ENCODE peak calls at places on chromosomes 13 and 19, in seven cellular contexts. One of them, this sample, is unnamed.

GRCh38 chr13:40477623-40478608 is 188.5 kb downstream of the FOXO1 start:
- DNase-seq in GM23338: no peak
- DNase-seq in cardiac muscle cell: peak
- DNase-seq in coronary artery: peak
- DNase-seq in CD8-positive, alpha-beta T cell: no peak
- DNase-seq in fibroblast of mammary gland: no peak
- DNase-seq in brain microvascular endothelial cell: peak
- DNase-seq in this sample: peak

GRCh38 chr19:33797821-33798633 is 1.4 kb downstream of the KCTD15 start:
- DNase-seq in coronary artery: no peak
- DNase-seq in GM23338: peak
- DNase-seq in cardiac muscle cell: peak
- DNase-seq in fibroblast of mammary gland: no peak
- DNase-seq in CD8-positive, alpha-beta T cell: no peak
- DNase-seq in brain microvascular endothelial cell: no peak
- DNase-seq in this sample: no peak

GRCh38 chr19:10553943-10554381 is 10.3 kb downstream of the ATG4D start:
- DNase-seq in coronary artery: no peak
- DNase-seq in fibroblast of mammary gland: no peak
- DNase-seq in GM23338: no peak
- DNase-seq in cardiac muscle cell: no peak
- DNase-seq in brain microvascular endothelial cell: no peak
- DNase-seq in CD8-positive, alpha-beta T cell: peak
- DNase-seq in this sample: no peak

GRCh38 chr13:27493981-27494380 is 43.6 kb upstream of the MTIF3 start:
- DNase-seq in cardiac muscle cell: peak
- DNase-seq in GM23338: no peak
- DNase-seq in brain microvascular endothelial cell: no peak
- DNase-seq in fibroblast of mammary gland: no peak
- DNase-seq in coronary artery: no peak
- DNase-seq in CD8-positive, alpha-beta T cell: no peak
- DNase-seq in this sample: no peak

GRCh38 chr13:74056829-74057564 is 77.2 kb downstream of the KLF12 start:
- DNase-seq in brain microvascular endothelial cell: no peak
- DNase-seq in coronary artery: no peak
- DNase-seq in GM23338: peak
- DNase-seq in cardiac muscle cell: no peak
- DNase-seq in CD8-positive, alpha-beta T cell: no peak
- DNase-seq in fibroblast of mammary gland: no peak
- DNase-seq in this sample: no peak

GRCh38 chr13:105403065-105403464 is 1132.4 kb downstream of the EFNB2 start:
- DNase-seq in CD8-positive, alpha-beta T cell: no peak
- DNase-seq in GM23338: no peak
- DNase-seq in coronary artery: no peak
- DNase-seq in fibroblast of mammary gland: no peak
- DNase-seq in cardiac muscle cell: peak
- DNase-seq in brain microvascular endothelial cell: no peak
- DNase-seq in this sample: no peak

GRCh38 chr13:60261432-60262351 is 98.0 kb upstream of the DIAPH3 start:
- DNase-seq in fibroblast of mammary gland: no peak
- DNase-seq in GM23338: peak
- DNase-seq in CD8-positive, alpha-beta T cell: no peak
- DNase-seq in cardiac muscle cell: no peak
- DNase-seq in brain microvascular endothelial cell: no peak
- DNase-seq in coronary artery: no peak
- DNase-seq in this sample: no peak

GRCh38 chr19:51889934-51890333 is 2.2 kb upstream of the ZNF577 start:
- DNase-seq in CD8-positive, alpha-beta T cell: no peak
- DNase-seq in cardiac muscle cell: no peak
- DNase-seq in coronary artery: no peak
- DNase-seq in GM23338: no peak
- DNase-seq in fibroblast of mammary gland: no peak
- DNase-seq in brain microvascular endothelial cell: no peak
- DNase-seq in this sample: no peak

GRCh38 chr13:60019119-60019993 is 144.4 kb downstream of the DIAPH3 start:
- DNase-seq in fibroblast of mammary gland: peak
- DNase-seq in cardiac muscle cell: peak
- DNase-seq in GM23338: peak
- DNase-seq in coronary artery: no peak
- DNase-seq in brain microvascular endothelial cell: no peak
- DNase-seq in CD8-positive, alpha-beta T cell: no peak
- DNase-seq in this sample: no peak

GRCh38 chr19:1873524-1874473 is 10.4 kb upstream of the KLF16 start:
- DNase-seq in cardiac muscle cell: no peak
- DNase-seq in CD8-positive, alpha-beta T cell: peak
- DNase-seq in fibroblast of mammary gland: peak
- DNase-seq in coronary artery: no peak
- DNase-seq in GM23338: no peak
- DNase-seq in brain microvascular endothelial cell: no peak
- DNase-seq in this sample: peak

GRCh38 chr19:44754743-44755066 is 6.2 kb downstream of the BCL3 start:
- DNase-seq in GM23338: peak
- DNase-seq in brain microvascular endothelial cell: no peak
- DNase-seq in coronary artery: no peak
- DNase-seq in fibroblast of mammary gland: no peak
- DNase-seq in CD8-positive, alpha-beta T cell: no peak
- DNase-seq in cardiac muscle cell: no peak
- DNase-seq in this sample: no peak

GRCh38 chr19:44752123-44752815 is 3.8 kb downstream of the BCL3 start:
- DNase-seq in CD8-positive, alpha-beta T cell: no peak
- DNase-seq in coronary artery: no peak
- DNase-seq in brain microvascular endothelial cell: no peak
- DNase-seq in GM23338: no peak
- DNase-seq in cardiac muscle cell: no peak
- DNase-seq in fibroblast of mammary gland: no peak
- DNase-seq in this sample: no peak

GRCh38 chr19:44752816-44753618 is 4.5 kb downstream of the BCL3 start:
- DNase-seq in GM23338: peak
- DNase-seq in coronary artery: peak
- DNase-seq in CD8-positive, alpha-beta T cell: peak
- DNase-seq in fibroblast of mammary gland: peak
- DNase-seq in cardiac muscle cell: peak
- DNase-seq in brain microvascular endothelial cell: peak
- DNase-seq in this sample: peak

GRCh38 chr19:44753932-44754742 is 5.6 kb downstream of the BCL3 start:
- DNase-seq in cardiac muscle cell: peak
- DNase-seq in GM23338: peak
- DNase-seq in coronary artery: peak
- DNase-seq in CD8-positive, alpha-beta T cell: peak
- DNase-seq in fibroblast of mammary gland: peak
- DNase-seq in brain microvascular endothelial cell: peak
- DNase-seq in this sample: peak

GRCh38 chr19:44753619-44753931 is 5.1 kb downstream of the BCL3 start:
- DNase-seq in fibroblast of mammary gland: no peak
- DNase-seq in brain microvascular endothelial cell: no peak
- DNase-seq in coronary artery: no peak
- DNase-seq in CD8-positive, alpha-beta T cell: no peak
- DNase-seq in GM23338: no peak
- DNase-seq in cardiac muscle cell: no peak
- DNase-seq in this sample: no peak
- TF ChIP-seq CTCF in fibroblast of mammary gland: no peak
- TF ChIP-seq CTCF in brain microvascular endothelial cell: no peak
- TF ChIP-seq CTCF in coronary artery: no peak
- TF ChIP-seq CTCF in CD8-positive, alpha-beta T cell: no peak
- TF ChIP-seq CTCF in GM23338: no peak
- TF ChIP-seq CTCF in cardiac muscle cell: no peak
- TF ChIP-seq CTCF in this sample: no peak

DNA sequence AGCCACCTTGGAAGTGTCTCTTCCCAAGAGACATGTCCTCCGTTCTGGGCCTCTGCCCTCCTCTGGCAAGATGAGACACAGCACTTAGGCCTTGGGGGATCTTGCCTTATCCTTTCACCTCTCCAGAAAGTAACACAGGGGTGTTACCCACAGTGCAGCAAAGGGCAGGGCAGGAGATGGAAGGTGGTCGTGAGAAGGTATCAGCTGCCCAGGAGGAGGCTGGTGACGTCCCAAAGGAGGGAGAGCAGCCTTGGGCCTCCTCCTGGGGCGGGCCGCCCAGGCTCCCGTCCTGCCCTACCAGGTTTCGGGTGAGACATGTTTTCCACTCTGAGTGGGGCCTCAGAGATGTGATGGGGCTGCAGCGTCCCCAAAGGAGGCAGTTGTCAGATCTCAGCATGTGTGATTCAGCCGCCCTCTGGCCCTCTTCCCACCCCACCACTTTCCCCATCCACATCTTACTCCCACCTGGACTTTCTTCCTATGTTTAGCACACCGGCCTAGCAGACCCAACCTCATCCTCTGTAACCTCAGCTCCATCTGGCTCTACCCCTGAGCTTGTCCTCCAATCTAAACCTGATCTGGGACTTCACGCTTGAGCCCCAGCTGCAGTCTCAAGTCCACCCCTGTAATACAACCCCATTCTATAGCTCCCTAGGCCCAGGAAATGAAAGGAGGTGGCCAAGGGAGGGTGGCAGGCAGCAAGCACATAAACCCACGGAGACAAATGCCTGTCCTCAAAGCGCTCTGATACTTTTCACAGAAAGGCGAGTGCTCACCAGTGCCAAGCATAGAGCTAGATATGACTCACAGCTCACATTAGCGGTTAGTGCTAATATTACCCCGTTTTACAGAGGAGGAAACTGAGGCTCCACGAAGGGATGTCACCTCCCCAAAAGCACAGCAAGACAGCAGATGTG is 9.3 kb downstream of the POU2F2 start:
- DNase-seq in brain microvascular endothelial cell: no peak
- DNase-seq in CD8-positive, alpha-beta T cell: peak
- DNase-seq in coronary artery: no peak
- DNase-seq in cardiac muscle cell: no peak
- DNase-seq in GM23338: no peak
- DNase-seq in fibroblast of mammary gland: no peak
- DNase-seq in this sample: no peak
- TF ChIP-seq CTCF in brain microvascular endothelial cell: peak
- TF ChIP-seq CTCF in CD8-positive, alpha-beta T cell: no peak
- TF ChIP-seq CTCF in coronary artery: no peak
- TF ChIP-seq CTCF in cardiac muscle cell: no peak
- TF ChIP-seq CTCF in GM23338: peak
- TF ChIP-seq CTCF in fibroblast of mammary gland: no peak
- TF ChIP-seq CTCF in this sample: no peak

GRCh38 chr13:66618702-66619101 is 611.4 kb downstream of the PCDH9 start:
- DNase-seq in cardiac muscle cell: peak
- DNase-seq in CD8-positive, alpha-beta T cell: no peak
- DNase-seq in coronary artery: no peak
- DNase-seq in fibroblast of mammary gland: peak
- DNase-seq in brain microvascular endothelial cell: no peak
- DNase-seq in GM23338: peak
- DNase-seq in this sample: no peak
- TF ChIP-seq CTCF in cardiac muscle cell: peak
- TF ChIP-seq CTCF in CD8-positive, alpha-beta T cell: no peak
- TF ChIP-seq CTCF in coronary artery: no peak
- TF ChIP-seq CTCF in fibroblast of mammary gland: peak
- TF ChIP-seq CTCF in brain microvascular endothelial cell: peak
- TF ChIP-seq CTCF in GM23338: no peak
- TF ChIP-seq CTCF in this sample: no peak

GRCh38 chr13:98406475-98406874 is 170.4 kb downstream of the STK24 start:
- DNase-seq in cardiac muscle cell: no peak
- DNase-seq in coronary artery: peak
- DNase-seq in CD8-positive, alpha-beta T cell: no peak
- DNase-seq in GM23338: no peak
- DNase-seq in brain microvascular endothelial cell: no peak
- DNase-seq in fibroblast of mammary gland: no peak
- DNase-seq in this sample: no peak
- TF ChIP-seq CTCF in cardiac muscle cell: no peak
- TF ChIP-seq CTCF in coronary artery: no peak
- TF ChIP-seq CTCF in CD8-positive, alpha-beta T cell: no peak
- TF ChIP-seq CTCF in GM23338: peak
- TF ChIP-seq CTCF in brain microvascular endothelial cell: no peak
- TF ChIP-seq CTCF in fibroblast of mammary gland: no peak
- TF ChIP-seq CTCF in this sample: no peak

GRCh38 chr13:38530492-38530891 is 156.4 kb upstream of the FREM2 start:
- DNase-seq in cardiac muscle cell: peak
- DNase-seq in CD8-positive, alpha-beta T cell: no peak
- DNase-seq in fibroblast of mammary gland: peak
- DNase-seq in GM23338: peak
- DNase-seq in brain microvascular endothelial cell: no peak
- DNase-seq in coronary artery: no peak
- DNase-seq in this sample: no peak
- TF ChIP-seq CTCF in cardiac muscle cell: peak
- TF ChIP-seq CTCF in CD8-positive, alpha-beta T cell: no peak
- TF ChIP-seq CTCF in fibroblast of mammary gland: peak
- TF ChIP-seq CTCF in GM23338: peak
- TF ChIP-seq CTCF in brain microvascular endothelial cell: peak
- TF ChIP-seq CTCF in coronary artery: no peak
- TF ChIP-seq CTCF in this sample: no peak

GRCh38 chr19:16328824-16329482 is 4.3 kb downstream of the KLF2 start:
- DNase-seq in fibroblast of mammary gland: no peak
- DNase-seq in cardiac muscle cell: no peak
- DNase-seq in coronary artery: peak
- DNase-seq in brain microvascular endothelial cell: no peak
- DNase-seq in CD8-positive, alpha-beta T cell: peak
- DNase-seq in GM23338: no peak
- DNase-seq in this sample: no peak
- TF ChIP-seq CTCF in fibroblast of mammary gland: no peak
- TF ChIP-seq CTCF in cardiac muscle cell: peak
- TF ChIP-seq CTCF in coronary artery: no peak
- TF ChIP-seq CTCF in brain microvascular endothelial cell: peak
- TF ChIP-seq CTCF in CD8-positive, alpha-beta T cell: no peak
- TF ChIP-seq CTCF in GM23338: peak
- TF ChIP-seq CTCF in this sample: peak

This sample was measured in CD14-positive monocyte.